ENCODE peak calls at places on chromosomes 4 and X, in six cellular contexts. T is fibroblast of lung, G is foreskin fibroblast, C is astrocyte of the spinal cord, V is adrenal gland, D is mesothelial cell of epicardium. Y is an unnamed sample.

GRCh38 chr4:182286936-182287335 is 43.7 kb downstream of the TENM3 start:
- DNase-seq in T (no peak), C (no peak), V (no peak), G (no peak), D (no peak), Y (no peak)

GRCh38 chr4:15344041-15344440 is 83.8 kb upstream of the C1QTNF7 start:
- DNase-seq in C (peak; percentile 52), T (peak; percentile 94), G (peak; percentile 81), V (no peak), D (no peak), Y (no peak)

GRCh38 chrX:129788527-129788926 is 8.8 kb downstream of the SASH3 start:
- DNase-seq in D (no peak), G (no peak), C (no peak), T (no peak), V (no peak), Y (no peak)

GRCh38 chr4:42282081-42282901 is 115.0 kb upstream of the SHISA3 start:
- DNase-seq in C (peak; percentile 77), D (no peak), T (peak; percentile 85), V (peak; percentile 56), G (peak; percentile 41), Y (peak; percentile 86)

GRCh38 chr4:147398556-147398955 is 82.3 kb upstream of the EDNRA start:
- DNase-seq in T (peak; percentile 14), G (no peak), V (no peak), D (no peak), C (no peak), Y (no peak)

GRCh38 chrX:41599507-41599906 is 89.3 kb upstream of the GPR34 start:
- DNase-seq in C (no peak), G (no peak), V (no peak), T (no peak), D (no peak), Y (no peak)

GRCh38 chr4:8846864-8847263 is 24.8 kb downstream of the HMX1 start:
- DNase-seq in G (no peak), V (no peak), T (no peak), C (no peak), D (no peak), Y (peak; percentile 48)

GRCh38 chrX:53317365-53318069 is 36.1 kb upstream of the IQSEC2 start:
- DNase-seq in T (peak; percentile 35), C (peak; percentile 35), D (peak; percentile 43), V (peak; percentile 58), G (peak; percentile 72), Y (peak; percentile 96)

GRCh38 chr4:153947998-153948397 is 159.1 kb upstream of the SFRP2 start:
- DNase-seq in D (no peak), T (no peak), G (no peak), V (no peak), C (no peak), Y (no peak)

GRCh38 chrX:52082578-52082977 is 13.6 kb upstream of the MAGED4B start:
- DNase-seq in D (no peak), T (no peak), G (peak; percentile 19), V (no peak), C (peak; percentile 35), Y (no peak)

GRCh38 chr4:123325241-123325681 is 71.3 kb upstream of the SPRY1 start:
- DNase-seq in T (no peak), C (peak; percentile 61), D (no peak), G (no peak), V (no peak), Y (no peak)

GRCh38 chrX:136907626-136908025 is 27.1 kb upstream of the RBMX start:
- DNase-seq in D (no peak), V (no peak), T (no peak), G (no peak), C (no peak), Y (peak; percentile 30)

GRCh38 chr4:31360786-31361185 is 640.6 kb downstream of the PCDH7 start:
- DNase-seq in G (peak; percentile 74), V (no peak), T (peak; percentile 99), D (no peak), C (peak; percentile 32), Y (no peak)

GRCh38 chr4:139144161-139144859 is 32.7 kb downstream of the ELF2 start:
- DNase-seq in C (peak; percentile 75), D (no peak), T (peak; percentile 42), G (peak; percentile 47), V (no peak), Y (peak; percentile 19)

GRCh38 chrX:49260221-49260985 is 4.1 kb downstream of the FOXP3 start:
- DNase-seq in G (no peak), V (no peak), D (no peak), T (no peak), C (no peak), Y (peak; percentile 70)

GRCh38 chr4:158253350-158253980 is 43.2 kb downstream of the TMEM144 start:
- DNase-seq in D (peak; percentile 29), C (peak; percentile 68), V (peak; percentile 52), T (peak; percentile 71), G (peak; percentile 82), Y (peak; percentile 88)

GRCh38 chr4:1449833-1450741 is 43.8 kb upstream of the NKX1-1 start:
- DNase-seq in C (no peak), D (no peak), T (no peak), V (no peak), G (no peak), Y (peak; percentile 15)

GRCh38 chrX:1468250-1468772 is 15.6 kb upstream of the ASMTL start:
- DNase-seq in D (no peak), C (peak; percentile 43), V (no peak), T (no peak), G (peak; percentile 81), Y (peak; percentile 94)

GRCh38 chr4:73187325-73187724 is 71.3 kb downstream of the ANKRD17 start:
- DNase-seq in G (no peak), T (peak; percentile 54), V (no peak), C (peak; percentile 40), D (no peak), Y (no peak)

GRCh38 chr4:128517739-128518510 is 230.3 kb upstream of the PGRMC2 start:
- DNase-seq in T (peak; percentile 99), D (no peak), C (peak; percentile 98), G (peak; percentile 97), V (peak; percentile 80), Y (peak; percentile 86)

GRCh38 chrX:69503835-69504625 is at the start of gene NALF2:
- DNase-seq in G (peak; percentile 22), V (peak; percentile 71), T (peak; percentile 32), D (peak; percentile 40), C (peak; percentile 4), Y (peak; percentile 84)

GRCh38 chr4:2402053-2402452 is 16.4 kb downstream of the ZFYVE28 start:
- DNase-seq in C (peak; percentile 32), T (no peak), D (no peak), V (peak; percentile 95), G (peak; percentile 78), Y (peak; percentile 91)

GRCh38 chr4:185514182-185514697 is 21.1 kb downstream of the PDLIM3 start:
- DNase-seq in G (no peak), C (no peak), T (no peak), V (no peak), D (no peak), Y (no peak)

GRCh38 chrX:147478899-147479298 is 432.8 kb upstream of the FMR1 start:
- DNase-seq in G (no peak), T (no peak), C (no peak), D (no peak), V (no peak), Y (no peak)

DNA sequence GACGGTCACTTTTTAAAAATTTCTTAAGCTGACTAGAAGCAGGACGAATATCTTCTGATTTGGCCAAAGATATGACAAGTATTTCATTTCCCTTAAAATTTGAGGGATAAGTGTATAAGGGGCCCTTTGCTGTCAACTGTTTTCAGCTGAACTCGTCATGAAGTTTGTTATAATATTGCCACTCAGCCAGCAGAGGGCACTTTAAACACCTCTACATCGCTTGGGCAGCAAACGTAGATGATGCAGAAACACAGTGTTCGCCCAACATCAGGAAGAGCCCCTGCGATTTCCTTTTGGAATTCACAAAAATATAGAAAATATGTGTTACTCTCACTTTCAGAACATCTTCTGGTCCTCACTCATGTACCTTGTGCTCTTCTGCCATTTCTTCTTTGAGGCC is 435.7 kb upstream of the FMR1 start:
- DNase-seq in C (no peak), G (no peak), T (no peak), D (no peak), V (peak; percentile 33), Y (no peak)
- TF ChIP-seq CTCF in C (no peak), G (no peak), T (no peak), D (no peak), V (no peak), Y (no peak)

GRCh38 chrX:99857455-99857854 is 552.6 kb downstream of the PCDH19 start:
- DNase-seq in D (no peak), V (no peak), T (no peak), C (no peak), G (no peak), Y (no peak)
- TF ChIP-seq CTCF in D (peak; percentile 19), V (no peak), T (no peak), C (peak; percentile 0), G (no peak), Y (no peak)

GRCh38 chr4:170990989-170991589 is 822.1 kb upstream of the GALNTL6 start:
- DNase-seq in T (no peak), G (no peak), C (no peak), D (no peak), V (no peak), Y (no peak)
- TF ChIP-seq CTCF in T (no peak), G (no peak), C (peak; percentile 37), D (no peak), V (no peak), Y (no peak)

GRCh38 chr4:97300561-97300960 is 842.7 kb downstream of the STPG2 start:
- DNase-seq in G (no peak), C (no peak), V (no peak), D (no peak), T (no peak), Y (no peak)
- TF ChIP-seq CTCF in G (no peak), C (no peak), V (no peak), D (no peak), T (no peak), Y (no peak)

DNA sequence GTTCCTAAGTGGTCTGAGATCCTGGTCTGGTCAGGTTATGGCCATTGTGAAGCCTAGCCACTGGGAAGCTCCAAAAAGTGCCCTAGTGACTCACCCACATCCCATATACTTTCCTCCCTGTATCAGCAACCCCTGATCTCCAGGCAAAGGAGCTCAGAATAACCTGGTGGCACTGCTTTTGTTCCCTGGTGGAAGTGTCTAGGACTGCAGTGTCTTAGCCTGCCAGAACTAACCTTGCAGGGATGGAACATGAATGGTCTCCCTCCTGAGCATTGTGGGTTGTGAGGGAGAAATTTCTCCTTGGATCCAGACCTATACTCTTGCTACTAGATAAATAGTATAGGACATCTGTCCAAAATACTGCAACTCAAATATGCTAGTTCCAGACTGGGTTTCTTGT is 27.9 kb upstream of the WDR1 start:
- DNase-seq in T (no peak), D (no peak), C (no peak), G (no peak), V (no peak), Y (no peak)
- TF ChIP-seq CTCF in T (no peak), D (no peak), C (no peak), G (no peak), V (no peak), Y (no peak)

Y was measured in osteoblast.